ENCODE peak calls at places on chromosomes 5 and 9, in six cellular contexts. S is GM12878, K is HepG2, N is A549, Z is K562, J is upper lobe of left lung. O is an unnamed sample.

GRCh38 chr5:31416547-31416946 is 115.3 kb downstream of the DROSHA start:
- ATAC-seq in S (no peak), K (no peak), N (no peak), Z (no peak), J (no peak), O (no peak)

GRCh38 chr9:37784291-37784639 is 599 bp downstream of the EXOSC3 start:
- ATAC-seq in S (no peak), K (no peak), N (no peak), Z (no peak), J (no peak), O (no peak)

GRCh38 chr9:131728546-131728910 is 11.3 kb downstream of the RAPGEF1 start:
- ATAC-seq in S (peak), K (no peak), N (no peak), Z (no peak), J (no peak), O (no peak)

GRCh38 chr5:62373382-62373781 is 30.3 kb downstream of the DIMT1 start:
- ATAC-seq in S (no peak), K (no peak), N (no peak), Z (no peak), J (no peak), O (no peak)

GRCh38 chr9:4108708-4109444 is 191.0 kb downstream of the GLIS3 start:
- ATAC-seq in S (no peak), K (no peak), N (no peak), Z (no peak), J (no peak), O (no peak)

GRCh38 chr5:54603372-54603771 is 85.8 kb downstream of the SNX18 start:
- ATAC-seq in S (no peak), K (no peak), N (no peak), Z (no peak), J (no peak), O (no peak)

GRCh38 chr9:137301086-137301947 is 754 bp downstream of the NRARP start:
- ATAC-seq in S (peak), K (peak), N (peak), Z (peak), J (no peak), O (no peak)

GRCh38 chr9:76704601-76705204 is 59.5 kb upstream of the PCA3 start:
- ATAC-seq in S (peak), K (peak), N (peak), Z (peak), J (no peak), O (peak)

GRCh38 chr5:180352116-180352975 is 790 bp downstream of the GFPT2 start:
- ATAC-seq in S (no peak), K (peak), N (peak), Z (no peak), J (no peak), O (peak)

GRCh38 chr9:135779571-135779970 is 77.6 kb downstream of the KCNT1 start:
- ATAC-seq in S (no peak), K (peak), N (no peak), Z (no peak), J (no peak), O (no peak)

GRCh38 chr9:122128432-122129343 is 30.9 kb downstream of the NDUFA8 start:
- ATAC-seq in S (no peak), K (no peak), N (no peak), Z (no peak), J (no peak), O (peak)

GRCh38 chr9:101467690-101468089 is 32.1 kb upstream of the ALDOB start:
- ATAC-seq in S (no peak), K (no peak), N (no peak), Z (no peak), J (no peak), O (no peak)

GRCh38 chr5:142888469-142889085 is 118.4 kb downstream of the ARHGAP26 start:
- ATAC-seq in S (peak), K (peak), N (peak), Z (peak), J (peak), O (peak)

GRCh38 chr5:118506453-118506852 is 481.9 kb downstream of the DTWD2 start:
- ATAC-seq in S (peak), K (no peak), N (no peak), Z (no peak), J (no peak), O (no peak)

GRCh38 chr5:14582797-14583137 is 1.2 kb downstream of the OTULINL start:
- ATAC-seq in S (no peak), K (no peak), N (no peak), Z (no peak), J (no peak), O (peak)

GRCh38 chr9:122923947-122924346 is 7.4 kb downstream of the ZBTB26 start:
- ATAC-seq in S (peak), K (no peak), N (no peak), Z (peak), J (no peak), O (no peak)

GRCh38 chr5:134969166-134969565 is 1.5 kb downstream of the CATSPER3 start:
- ATAC-seq in S (no peak), K (no peak), N (no peak), Z (no peak), J (no peak), O (no peak)

GRCh38 chr9:99019523-99020331 is 76.0 kb downstream of the COL15A1 start:
- ATAC-seq in S (no peak), K (no peak), N (peak), Z (no peak), J (no peak), O (peak)

GRCh38 chr5:117188207-117188606 is 613.6 kb upstream of the SEMA6A start:
- ATAC-seq in S (no peak), K (no peak), N (no peak), Z (no peak), J (no peak), O (no peak)

GRCh38 chr5:175778951-175779475 is 92.4 kb upstream of the CPLX2 start:
- ATAC-seq in S (no peak), K (no peak), N (peak), Z (no peak), J (peak), O (no peak)

GRCh38 chr9:79877943-79878612 is 306.3 kb downstream of the TLE4 start:
- ATAC-seq in S (peak), K (no peak), N (no peak), Z (no peak), J (no peak), O (no peak)

GRCh38 chr5:67053229-67053628 is 143.4 kb downstream of the CD180 start:
- ATAC-seq in S (no peak), K (peak), N (no peak), Z (no peak), J (no peak), O (no peak)

GRCh38 chr5:165940541-165940940 is 2350.9 kb upstream of the WWC1 start:
- ATAC-seq in S (no peak), K (no peak), N (no peak), Z (no peak), J (no peak), O (no peak)
- TF ChIP-seq EP300 in S (no peak), K (no peak), N (no peak), Z (no peak), J (no peak), O (no peak)

DNA sequence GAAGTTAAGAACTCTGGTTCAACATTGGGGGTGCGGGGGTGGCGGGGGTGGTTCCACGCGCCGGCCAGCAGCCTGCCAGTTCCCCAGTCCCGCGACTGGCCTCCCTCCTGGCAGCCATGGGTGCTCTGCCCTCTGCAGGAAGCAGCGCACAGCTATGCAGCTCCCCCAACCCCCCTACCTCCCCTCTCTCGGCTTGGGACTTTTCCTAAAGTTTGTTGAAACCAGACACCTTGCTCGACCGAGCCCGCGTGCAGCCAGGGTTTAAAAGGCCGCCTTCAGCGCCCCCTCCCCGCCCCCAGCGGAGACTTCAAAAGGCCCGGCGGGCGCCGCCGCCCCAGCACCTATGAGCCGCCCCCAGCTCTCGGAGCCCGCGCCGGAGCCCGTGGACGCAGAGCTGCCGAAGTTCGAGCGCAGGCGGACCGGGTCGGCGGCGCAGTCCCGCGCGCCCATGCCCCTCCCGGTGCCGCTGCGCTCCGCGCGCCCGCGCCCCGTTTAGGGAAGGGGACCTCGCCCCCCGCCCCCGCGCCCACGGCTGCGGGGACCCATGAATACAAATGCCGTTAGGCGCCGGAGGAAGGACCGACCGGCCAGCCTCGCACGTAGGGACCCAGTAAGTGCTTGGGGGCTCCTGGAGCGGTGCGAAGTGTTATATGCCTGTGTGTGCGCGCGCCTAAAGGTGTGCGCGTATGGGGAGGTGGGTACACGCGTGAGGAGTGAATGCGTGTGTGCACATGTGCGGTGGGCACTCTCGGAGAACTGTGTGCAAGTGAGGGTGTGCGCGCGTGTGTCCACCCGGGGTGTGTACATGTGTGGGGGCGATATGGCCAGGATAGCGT is 1.4 kb upstream of the COL27A1 start:
- ATAC-seq in S (no peak), K (peak), N (peak), Z (no peak), J (no peak), O (no peak)
- H3K4me3 ChIP-seq in S (no peak), K (peak), N (peak), Z (no peak), J (peak), O (no peak)

DNA sequence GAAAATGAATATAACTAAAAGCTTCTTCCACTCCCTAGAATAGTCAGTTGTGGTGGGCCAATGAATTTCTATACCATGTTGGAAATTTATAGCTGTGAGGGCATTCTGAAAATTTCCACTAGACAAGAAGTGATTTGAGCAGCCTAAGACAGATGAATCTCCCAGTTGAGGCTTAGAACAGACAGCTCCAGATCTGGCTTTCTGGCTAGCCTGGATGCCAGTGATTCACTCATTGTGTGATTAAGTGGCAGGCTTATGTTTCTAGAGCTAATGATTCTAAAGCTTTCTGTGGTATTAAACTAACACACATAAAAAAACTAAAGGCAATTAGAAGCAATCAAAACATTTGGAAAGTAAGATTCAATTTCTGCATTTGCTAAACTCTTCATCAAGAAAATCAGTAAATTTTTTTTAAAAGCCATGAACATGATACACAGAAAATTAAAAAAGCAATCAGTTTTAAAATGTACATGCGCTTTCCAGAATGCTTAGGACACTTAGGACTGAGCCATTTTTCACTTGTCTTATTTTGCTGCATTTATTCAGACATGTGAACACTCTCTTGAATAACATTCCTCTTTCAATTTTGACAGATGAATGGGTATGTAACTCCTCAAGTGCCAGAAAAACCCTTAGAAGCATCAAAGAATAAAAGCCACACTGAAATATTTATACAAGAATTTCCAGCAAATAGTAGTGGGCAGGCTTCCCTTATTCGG is 100.5 kb upstream of the GNAQ start:
- ATAC-seq in S (no peak), K (no peak), N (peak), Z (no peak), J (no peak), O (no peak)
- TF ChIP-seq EP300 in S (no peak), K (no peak), N (no peak), Z (no peak), J (no peak), O (no peak)

GRCh38 chr5:1443991-1444360 is 1.3 kb downstream of the SLC6A3 start:
- ATAC-seq in S (no peak), K (no peak), N (no peak), Z (no peak), J (no peak), O (no peak)

GRCh38 chr5:1445313-1445894 is at the start of gene SLC6A3:
- ATAC-seq in S (no peak), K (no peak), N (no peak), Z (peak), J (no peak), O (no peak)

GRCh38 chr5:1445895-1446601 is 808 bp upstream of the SLC6A3 start:
- ATAC-seq in S (no peak), K (no peak), N (no peak), Z (no peak), J (no peak), O (no peak)

GRCh38 chr5:1443145-1443543 is 2.1 kb downstream of the SLC6A3 start:
- ATAC-seq in S (no peak), K (no peak), N (no peak), Z (no peak), J (no peak), O (no peak)

GRCh38 chr5:1444361-1445189 is 665 bp downstream of the SLC6A3 start:
- ATAC-seq in S (no peak), K (no peak), N (no peak), Z (no peak), J (no peak), O (no peak)
- H3K4me3 ChIP-seq in S (no peak), K (no peak), N (peak), Z (no peak), J (peak), O (no peak)

DNA sequence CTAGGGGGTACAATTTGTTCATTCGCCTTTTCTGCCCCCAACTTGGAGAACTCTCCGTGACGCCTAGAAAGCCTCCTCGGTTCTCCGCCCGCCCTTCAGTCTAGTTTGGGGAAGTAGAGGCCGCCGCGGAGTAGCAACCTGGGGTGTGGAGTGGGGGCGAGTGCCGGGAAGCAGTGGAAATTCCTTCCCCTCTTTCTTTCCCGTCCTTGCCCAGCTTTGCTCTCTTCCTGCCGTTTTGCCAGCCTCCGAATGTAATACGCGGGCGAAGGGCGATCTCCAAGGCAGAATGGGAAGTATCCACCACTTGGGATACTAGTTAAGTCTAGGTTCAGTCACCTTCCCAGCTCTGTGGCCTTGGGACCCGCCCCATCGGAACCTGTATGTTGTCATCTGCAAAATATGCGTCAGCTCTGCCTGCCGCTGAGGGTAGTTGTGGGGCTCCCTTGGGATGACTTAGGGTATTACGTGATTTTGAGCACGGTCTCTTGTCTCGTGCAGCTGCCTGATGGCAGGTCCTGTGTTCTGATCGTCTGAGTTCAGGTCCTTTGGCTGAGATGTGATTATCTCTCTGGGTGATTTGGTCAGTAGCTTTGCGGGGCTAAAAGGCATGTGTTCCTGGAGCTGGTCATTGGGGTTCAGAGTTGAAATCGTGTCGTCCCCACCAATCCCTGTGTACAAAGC is 726 bp downstream of the PAM start:
- ATAC-seq in S (peak), K (peak), N (peak), Z (peak), J (peak), O (peak)
- TF ChIP-seq EP300 in S (no peak), K (no peak), N (no peak), Z (no peak), J (no peak), O (no peak)

GRCh38 chr5:122258241-122258640 is 53.8 kb upstream of the SNCAIP start:
- ATAC-seq in S (no peak), K (no peak), N (no peak), Z (no peak), J (peak), O (no peak)
- H3K4me3 ChIP-seq in S (no peak), K (no peak), N (no peak), Z (no peak), J (no peak), O (no peak)

GRCh38 chr5:41193462-41194166 is 19.7 kb downstream of the C6 start:
- ATAC-seq in S (no peak), K (peak), N (no peak), Z (no peak), J (peak), O (peak)
- TF ChIP-seq EP300 in S (no peak), K (no peak), N (no peak), Z (no peak), J (peak), O (peak)

O was measured in gastroesophageal sphincter.